ENCODE peak calls at places on chromosomes 6 and 20, in six cellular contexts. One of them, this sample, is unnamed.

GRCh38 chr6:143336446-143337152 is 113.9 kb downstream of the ADAT2 start:
- DNase-seq in sigmoid colon: no peak
- DNase-seq in HFFc6: peak; percentile 63
- DNase-seq in GM12878: no peak
- DNase-seq in AG09319: no peak
- DNase-seq in thyroid gland: no peak
- DNase-seq in this sample: no peak

GRCh38 chr20:58642465-58642864 is 8.6 kb upstream of the STX16 start:
- DNase-seq in thyroid gland: no peak
- DNase-seq in AG09319: no peak
- DNase-seq in sigmoid colon: no peak
- DNase-seq in HFFc6: no peak
- DNase-seq in GM12878: no peak
- DNase-seq in this sample: no peak

GRCh38 chr6:11919771-11920440 is 92.2 kb upstream of the HIVEP1 start:
- DNase-seq in sigmoid colon: no peak
- DNase-seq in AG09319: no peak
- DNase-seq in thyroid gland: no peak
- DNase-seq in GM12878: no peak
- DNase-seq in HFFc6: no peak
- DNase-seq in this sample: no peak

GRCh38 chr20:62136283-62137091 is 6.7 kb downstream of the PSMA7 start:
- DNase-seq in thyroid gland: peak; percentile 79
- DNase-seq in AG09319: no peak
- DNase-seq in HFFc6: no peak
- DNase-seq in GM12878: no peak
- DNase-seq in sigmoid colon: no peak
- DNase-seq in this sample: no peak

GRCh38 chr6:10801224-10801848 is 37.0 kb downstream of the MAK start:
- DNase-seq in AG09319: peak; percentile 20
- DNase-seq in GM12878: no peak
- DNase-seq in thyroid gland: peak; percentile 54
- DNase-seq in HFFc6: peak; percentile 44
- DNase-seq in sigmoid colon: no peak
- DNase-seq in this sample: peak; percentile 18

GRCh38 chr6:85826997-85827396 is 184.3 kb upstream of the SYNCRIP start:
- DNase-seq in thyroid gland: no peak
- DNase-seq in sigmoid colon: no peak
- DNase-seq in HFFc6: no peak
- DNase-seq in GM12878: no peak
- DNase-seq in AG09319: no peak
- DNase-seq in this sample: no peak

GRCh38 chr6:85680388-85680787 is 37.7 kb upstream of the SYNCRIP start:
- DNase-seq in GM12878: no peak
- DNase-seq in sigmoid colon: no peak
- DNase-seq in HFFc6: no peak
- DNase-seq in thyroid gland: no peak
- DNase-seq in AG09319: no peak
- DNase-seq in this sample: no peak

GRCh38 chr20:25669826-25670422 is 26.7 kb downstream of the ZNF337 start:
- DNase-seq in thyroid gland: no peak
- DNase-seq in GM12878: no peak
- DNase-seq in AG09319: peak; percentile 47
- DNase-seq in HFFc6: peak; percentile 77
- DNase-seq in sigmoid colon: no peak
- DNase-seq in this sample: no peak

GRCh38 chr20:39627765-39628164 is 665.6 kb downstream of the DHX35 start:
- DNase-seq in thyroid gland: no peak
- DNase-seq in HFFc6: no peak
- DNase-seq in sigmoid colon: no peak
- DNase-seq in AG09319: no peak
- DNase-seq in GM12878: no peak
- DNase-seq in this sample: no peak
- TF ChIP-seq CTCF in thyroid gland: no peak
- TF ChIP-seq CTCF in HFFc6: no peak
- TF ChIP-seq CTCF in sigmoid colon: no peak
- TF ChIP-seq CTCF in AG09319: no peak
- TF ChIP-seq CTCF in GM12878: no peak
- TF ChIP-seq CTCF in this sample: no peak

DNA sequence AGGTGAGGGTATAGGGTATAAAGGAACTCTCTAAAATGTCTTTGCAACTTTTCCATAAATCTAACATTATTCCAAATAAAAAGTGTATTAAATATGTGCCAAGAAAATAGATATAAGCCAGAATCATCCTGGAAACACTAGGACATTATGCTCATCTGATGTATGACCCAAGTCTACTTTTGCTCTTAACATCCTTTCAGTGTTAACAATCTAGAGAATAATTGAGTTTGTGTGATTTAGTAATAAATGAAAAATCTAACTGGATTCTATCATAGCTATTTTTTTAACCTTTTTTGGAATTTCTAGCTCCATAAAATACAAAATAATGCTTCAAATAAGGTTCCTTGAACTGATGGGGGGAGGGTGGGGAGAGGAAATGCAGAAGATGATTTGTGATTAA is 68.7 kb downstream of the PDSS2 start:
- DNase-seq in GM12878: no peak
- DNase-seq in AG09319: no peak
- DNase-seq in HFFc6: no peak
- DNase-seq in sigmoid colon: no peak
- DNase-seq in thyroid gland: no peak
- DNase-seq in this sample: no peak
- TF ChIP-seq CTCF in GM12878: no peak
- TF ChIP-seq CTCF in AG09319: no peak
- TF ChIP-seq CTCF in HFFc6: no peak
- TF ChIP-seq CTCF in sigmoid colon: no peak
- TF ChIP-seq CTCF in thyroid gland: no peak
- TF ChIP-seq CTCF in this sample: no peak

GRCh38 chr6:30075094-30075986 is at the start of gene RNF39:
- DNase-seq in AG09319: no peak
- DNase-seq in sigmoid colon: no peak
- DNase-seq in GM12878: no peak
- DNase-seq in thyroid gland: no peak
- DNase-seq in HFFc6: no peak
- DNase-seq in this sample: no peak
- TF ChIP-seq CTCF in AG09319: peak; percentile 36
- TF ChIP-seq CTCF in sigmoid colon: no peak
- TF ChIP-seq CTCF in GM12878: peak; percentile 23
- TF ChIP-seq CTCF in thyroid gland: peak; percentile 17
- TF ChIP-seq CTCF in HFFc6: peak; percentile 61
- TF ChIP-seq CTCF in this sample: peak; percentile 50

GRCh38 chr6:27871919-27872633 is 40.1 kb downstream of the OR2B2 start:
- DNase-seq in thyroid gland: peak; percentile 77
- DNase-seq in AG09319: peak; percentile 93
- DNase-seq in GM12878: peak; percentile 99
- DNase-seq in sigmoid colon: peak; percentile 80
- DNase-seq in HFFc6: peak; percentile 97
- DNase-seq in this sample: peak; percentile 97
- TF ChIP-seq CTCF in thyroid gland: peak; percentile 18
- TF ChIP-seq CTCF in AG09319: no peak
- TF ChIP-seq CTCF in GM12878: peak; percentile 43
- TF ChIP-seq CTCF in sigmoid colon: no peak
- TF ChIP-seq CTCF in HFFc6: peak; percentile 59
- TF ChIP-seq CTCF in this sample: peak; percentile 59

GRCh38 chr6:7734707-7735383 is 8.9 kb downstream of the BMP6 start:
- DNase-seq in AG09319: no peak
- DNase-seq in HFFc6: no peak
- DNase-seq in GM12878: no peak
- DNase-seq in sigmoid colon: no peak
- DNase-seq in thyroid gland: no peak
- DNase-seq in this sample: no peak
- TF ChIP-seq CTCF in AG09319: no peak
- TF ChIP-seq CTCF in HFFc6: no peak
- TF ChIP-seq CTCF in GM12878: no peak
- TF ChIP-seq CTCF in sigmoid colon: no peak
- TF ChIP-seq CTCF in thyroid gland: no peak
- TF ChIP-seq CTCF in this sample: no peak

GRCh38 chr6:128162423-128162822 is 261.6 kb upstream of the THEMIS start:
- DNase-seq in GM12878: no peak
- DNase-seq in AG09319: no peak
- DNase-seq in thyroid gland: no peak
- DNase-seq in HFFc6: no peak
- DNase-seq in sigmoid colon: no peak
- DNase-seq in this sample: no peak
- TF ChIP-seq CTCF in GM12878: no peak
- TF ChIP-seq CTCF in AG09319: no peak
- TF ChIP-seq CTCF in thyroid gland: no peak
- TF ChIP-seq CTCF in HFFc6: no peak
- TF ChIP-seq CTCF in sigmoid colon: no peak
- TF ChIP-seq CTCF in this sample: no peak

DNA sequence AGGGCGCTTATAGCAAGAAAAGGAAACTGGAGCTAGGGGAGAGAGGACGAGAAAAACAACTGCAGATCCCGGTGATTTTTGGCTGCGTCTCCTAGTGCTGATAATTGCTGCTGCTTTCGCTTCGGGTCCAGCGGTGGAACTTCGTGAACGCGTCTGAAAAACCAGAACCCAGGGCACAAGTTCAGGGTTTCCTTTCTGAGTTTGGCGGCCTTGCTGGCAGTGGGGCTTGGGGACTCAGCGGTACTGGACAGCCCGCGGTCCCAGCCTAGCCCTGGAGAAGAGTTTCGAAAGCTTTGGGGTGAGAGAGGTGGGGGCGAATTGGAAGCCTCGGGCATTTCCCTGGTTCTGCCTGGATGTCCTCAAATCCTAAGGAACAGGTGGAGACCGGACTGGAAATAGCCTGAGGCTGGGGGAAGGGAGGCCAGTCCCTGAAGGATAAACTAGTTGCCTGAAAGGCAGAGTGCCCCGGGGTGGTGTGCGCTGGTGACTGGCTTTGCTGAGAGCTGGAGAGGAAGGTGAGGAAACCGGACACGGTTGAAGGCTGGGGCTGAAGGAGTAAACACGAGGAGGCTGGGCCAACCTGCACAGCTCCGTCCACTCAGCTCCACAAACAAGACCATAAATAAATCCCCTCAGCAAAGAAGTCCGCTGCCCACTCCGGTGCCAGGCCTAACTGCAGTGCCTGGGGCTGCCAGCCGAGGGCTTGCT is 857 bp downstream of the GMPR start:
- DNase-seq in GM12878: no peak
- DNase-seq in sigmoid colon: peak; percentile 88
- DNase-seq in thyroid gland: peak; percentile 56
- DNase-seq in AG09319: no peak
- DNase-seq in HFFc6: no peak
- DNase-seq in this sample: no peak
- TF ChIP-seq CTCF in GM12878: no peak
- TF ChIP-seq CTCF in sigmoid colon: peak; percentile 28
- TF ChIP-seq CTCF in thyroid gland: peak; percentile 15
- TF ChIP-seq CTCF in AG09319: peak; percentile 31
- TF ChIP-seq CTCF in HFFc6: peak; percentile 38
- TF ChIP-seq CTCF in this sample: peak; percentile 25

DNA sequence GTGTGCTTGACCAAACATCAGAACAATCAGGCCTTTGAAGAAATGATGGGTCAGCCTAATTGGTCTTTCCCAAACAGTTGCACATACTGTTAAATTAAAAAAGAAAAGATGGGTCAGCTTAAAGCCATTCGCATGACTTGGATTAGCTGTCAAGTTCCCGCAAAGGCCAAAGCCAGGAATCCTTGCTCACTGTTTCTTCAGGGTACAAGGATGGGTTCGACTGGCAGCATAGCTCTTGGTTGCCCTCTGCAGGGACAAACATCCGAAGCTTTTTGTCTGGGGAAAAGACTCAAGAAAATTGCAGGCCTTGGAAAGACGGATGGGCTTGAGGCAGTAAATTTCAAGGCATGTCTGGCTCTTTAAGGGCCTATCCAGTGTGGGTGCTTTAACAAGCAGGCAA is 168.0 kb downstream of the HDGFL1 start:
- DNase-seq in thyroid gland: peak; percentile 9
- DNase-seq in GM12878: peak; percentile 0
- DNase-seq in sigmoid colon: peak; percentile 65
- DNase-seq in HFFc6: no peak
- DNase-seq in AG09319: no peak
- DNase-seq in this sample: no peak
- TF ChIP-seq CTCF in thyroid gland: peak; percentile 46
- TF ChIP-seq CTCF in GM12878: peak; percentile 23
- TF ChIP-seq CTCF in sigmoid colon: peak; percentile 8
- TF ChIP-seq CTCF in HFFc6: peak; percentile 32
- TF ChIP-seq CTCF in AG09319: peak; percentile 42
- TF ChIP-seq CTCF in this sample: peak; percentile 4

This sample was measured in GM12864.